ENCODE peak calls at places on chromosomes 16 and 17, in eight cellular contexts. One of them, this sample, is unnamed.

GRCh38 chr16:52552643-52553042 is 5.7 kb upstream of the TOX3 start:
- DNase-seq in stomach: no peak
- DNase-seq in uterus: no peak
- DNase-seq in A673: no peak
- DNase-seq in fibroblast of lung: peak; percentile 1
- DNase-seq in HCT116: no peak
- DNase-seq in AG04450: no peak
- DNase-seq in transverse colon: no peak
- DNase-seq in this sample: no peak

GRCh38 chr17:34511265-34511664 is 68.1 kb upstream of the TMEM132E start:
- DNase-seq in fibroblast of lung: no peak
- DNase-seq in AG04450: no peak
- DNase-seq in uterus: no peak
- DNase-seq in stomach: no peak
- DNase-seq in transverse colon: no peak
- DNase-seq in A673: no peak
- DNase-seq in HCT116: no peak
- DNase-seq in this sample: no peak

GRCh38 chr16:57477531-57478202 is 8.6 kb downstream of the DOK4 start:
- DNase-seq in fibroblast of lung: no peak
- DNase-seq in transverse colon: no peak
- DNase-seq in stomach: no peak
- DNase-seq in uterus: no peak
- DNase-seq in A673: no peak
- DNase-seq in AG04450: no peak
- DNase-seq in HCT116: no peak
- DNase-seq in this sample: no peak

GRCh38 chr17:45149669-45150603 is 1.7 kb downstream of the HEXIM1 start:
- DNase-seq in uterus: peak; percentile 75
- DNase-seq in A673: no peak
- DNase-seq in fibroblast of lung: peak; percentile 62
- DNase-seq in stomach: peak; percentile 65
- DNase-seq in transverse colon: peak; percentile 76
- DNase-seq in AG04450: no peak
- DNase-seq in HCT116: no peak
- DNase-seq in this sample: peak; percentile 66

GRCh38 chr16:6602401-6602800 is 730.2 kb upstream of the RBFOX1 start:
- DNase-seq in HCT116: no peak
- DNase-seq in stomach: no peak
- DNase-seq in transverse colon: no peak
- DNase-seq in fibroblast of lung: no peak
- DNase-seq in A673: no peak
- DNase-seq in AG04450: no peak
- DNase-seq in uterus: no peak
- DNase-seq in this sample: peak; percentile 81

GRCh38 chr16:65679785-65680184 is 557.9 kb upstream of the CDH11 start:
- DNase-seq in stomach: no peak
- DNase-seq in AG04450: no peak
- DNase-seq in fibroblast of lung: no peak
- DNase-seq in uterus: no peak
- DNase-seq in HCT116: no peak
- DNase-seq in A673: no peak
- DNase-seq in transverse colon: no peak
- DNase-seq in this sample: no peak

GRCh38 chr16:75789237-75789636 is 62.9 kb upstream of the CPHXL start:
- DNase-seq in fibroblast of lung: peak; percentile 33
- DNase-seq in uterus: no peak
- DNase-seq in HCT116: peak; percentile 46
- DNase-seq in AG04450: peak; percentile 4
- DNase-seq in stomach: no peak
- DNase-seq in transverse colon: no peak
- DNase-seq in A673: peak; percentile 66
- DNase-seq in this sample: no peak

GRCh38 chr16:30951785-30952184 is 2.9 kb downstream of the ORAI3 start:
- DNase-seq in transverse colon: peak; percentile 54
- DNase-seq in fibroblast of lung: peak; percentile 56
- DNase-seq in stomach: peak; percentile 81
- DNase-seq in A673: no peak
- DNase-seq in AG04450: no peak
- DNase-seq in uterus: peak; percentile 78
- DNase-seq in HCT116: no peak
- DNase-seq in this sample: no peak

GRCh38 chr16:82631701-82632685 is 5.2 kb downstream of the CDH13 start:
- DNase-seq in uterus: no peak
- DNase-seq in A673: no peak
- DNase-seq in transverse colon: no peak
- DNase-seq in AG04450: no peak
- DNase-seq in stomach: no peak
- DNase-seq in fibroblast of lung: no peak
- DNase-seq in HCT116: no peak
- DNase-seq in this sample: no peak

GRCh38 chr17:41530062-41531048 is 2.2 kb upstream of the KRT19 start:
- DNase-seq in A673: no peak
- DNase-seq in uterus: peak; percentile 67
- DNase-seq in stomach: peak; percentile 65
- DNase-seq in AG04450: peak; percentile 61
- DNase-seq in transverse colon: peak; percentile 58
- DNase-seq in HCT116: peak; percentile 86
- DNase-seq in fibroblast of lung: peak; percentile 97
- DNase-seq in this sample: no peak

GRCh38 chr17:59534583-59534982 is 30.8 kb upstream of the DHX40 start:
- DNase-seq in transverse colon: no peak
- DNase-seq in A673: peak; percentile 42
- DNase-seq in HCT116: peak; percentile 40
- DNase-seq in stomach: no peak
- DNase-seq in fibroblast of lung: no peak
- DNase-seq in AG04450: no peak
- DNase-seq in uterus: no peak
- DNase-seq in this sample: no peak

GRCh38 chr17:59542960-59543635 is 22.3 kb upstream of the DHX40 start:
- DNase-seq in fibroblast of lung: no peak
- DNase-seq in uterus: no peak
- DNase-seq in AG04450: no peak
- DNase-seq in stomach: no peak
- DNase-seq in transverse colon: no peak
- DNase-seq in HCT116: no peak
- DNase-seq in A673: no peak
- DNase-seq in this sample: no peak

GRCh38 chr17:59533694-59534093 is 31.7 kb upstream of the DHX40 start:
- DNase-seq in uterus: no peak
- DNase-seq in transverse colon: no peak
- DNase-seq in AG04450: no peak
- DNase-seq in HCT116: no peak
- DNase-seq in stomach: no peak
- DNase-seq in fibroblast of lung: no peak
- DNase-seq in A673: no peak
- DNase-seq in this sample: no peak

GRCh38 chr17:59538195-59538909 is 27.1 kb upstream of the DHX40 start:
- DNase-seq in HCT116: no peak
- DNase-seq in AG04450: no peak
- DNase-seq in A673: no peak
- DNase-seq in fibroblast of lung: no peak
- DNase-seq in stomach: no peak
- DNase-seq in transverse colon: no peak
- DNase-seq in uterus: no peak
- DNase-seq in this sample: no peak
- TF ChIP-seq CTCF in HCT116: no peak
- TF ChIP-seq CTCF in AG04450: no peak
- TF ChIP-seq CTCF in A673: no peak
- TF ChIP-seq CTCF in fibroblast of lung: no peak
- TF ChIP-seq CTCF in stomach: no peak
- TF ChIP-seq CTCF in transverse colon: no peak
- TF ChIP-seq CTCF in uterus: no peak
- TF ChIP-seq CTCF in this sample: no peak

GRCh38 chr16:3087243-3087791 is 11.8 kb downstream of the ZSCAN10 start:
- DNase-seq in fibroblast of lung: no peak
- DNase-seq in stomach: no peak
- DNase-seq in uterus: no peak
- DNase-seq in transverse colon: no peak
- DNase-seq in HCT116: no peak
- DNase-seq in AG04450: no peak
- DNase-seq in A673: no peak
- DNase-seq in this sample: no peak
- H3K4me3 ChIP-seq in fibroblast of lung: no peak overlapping the region
- H3K4me3 ChIP-seq in stomach: no peak overlapping the region
- H3K4me3 ChIP-seq in uterus: peak overlapping the region; percentile 2
- H3K4me3 ChIP-seq in transverse colon: no peak overlapping the region
- H3K4me3 ChIP-seq in HCT116: no peak overlapping the region
- H3K4me3 ChIP-seq in AG04450: no peak overlapping the region
- H3K4me3 ChIP-seq in A673: no peak overlapping the region
- H3K4me3 ChIP-seq in this sample: no peak overlapping the region

DNA sequence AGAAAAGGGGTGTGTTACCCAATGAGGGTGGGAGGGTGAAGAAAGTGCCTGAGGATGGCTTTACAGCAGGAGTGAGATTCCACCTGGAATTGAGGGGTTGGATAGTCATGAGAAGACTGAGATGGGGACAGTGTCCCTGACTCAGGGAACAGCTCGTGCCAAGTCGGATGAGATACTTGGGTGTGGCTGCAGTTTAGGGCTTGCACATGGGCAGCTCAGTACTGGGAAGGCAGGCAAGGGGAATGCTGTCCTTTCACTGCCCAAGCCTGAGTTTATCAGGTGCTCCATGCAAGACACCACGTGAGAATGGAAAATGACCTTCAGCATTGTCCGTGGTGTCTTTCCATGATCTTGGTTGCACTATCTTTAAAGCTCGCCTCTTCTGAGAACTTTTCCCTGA is 393.3 kb upstream of the MAF start:
- DNase-seq in transverse colon: peak; percentile 38
- DNase-seq in HCT116: no peak
- DNase-seq in AG04450: no peak
- DNase-seq in stomach: no peak
- DNase-seq in A673: no peak
- DNase-seq in fibroblast of lung: no peak
- DNase-seq in uterus: no peak
- DNase-seq in this sample: no peak
- H3K27ac ChIP-seq in transverse colon: no peak overlapping the region
- H3K27ac ChIP-seq in HCT116: no peak overlapping the region
- H3K27ac ChIP-seq in AG04450: no peak overlapping the region
- H3K27ac ChIP-seq in stomach: no peak overlapping the region
- H3K27ac ChIP-seq in A673: no peak overlapping the region
- H3K27ac ChIP-seq in fibroblast of lung: no peak overlapping the region
- H3K27ac ChIP-seq in uterus: no peak overlapping the region
- H3K27ac ChIP-seq in this sample: no peak overlapping the region

DNA sequence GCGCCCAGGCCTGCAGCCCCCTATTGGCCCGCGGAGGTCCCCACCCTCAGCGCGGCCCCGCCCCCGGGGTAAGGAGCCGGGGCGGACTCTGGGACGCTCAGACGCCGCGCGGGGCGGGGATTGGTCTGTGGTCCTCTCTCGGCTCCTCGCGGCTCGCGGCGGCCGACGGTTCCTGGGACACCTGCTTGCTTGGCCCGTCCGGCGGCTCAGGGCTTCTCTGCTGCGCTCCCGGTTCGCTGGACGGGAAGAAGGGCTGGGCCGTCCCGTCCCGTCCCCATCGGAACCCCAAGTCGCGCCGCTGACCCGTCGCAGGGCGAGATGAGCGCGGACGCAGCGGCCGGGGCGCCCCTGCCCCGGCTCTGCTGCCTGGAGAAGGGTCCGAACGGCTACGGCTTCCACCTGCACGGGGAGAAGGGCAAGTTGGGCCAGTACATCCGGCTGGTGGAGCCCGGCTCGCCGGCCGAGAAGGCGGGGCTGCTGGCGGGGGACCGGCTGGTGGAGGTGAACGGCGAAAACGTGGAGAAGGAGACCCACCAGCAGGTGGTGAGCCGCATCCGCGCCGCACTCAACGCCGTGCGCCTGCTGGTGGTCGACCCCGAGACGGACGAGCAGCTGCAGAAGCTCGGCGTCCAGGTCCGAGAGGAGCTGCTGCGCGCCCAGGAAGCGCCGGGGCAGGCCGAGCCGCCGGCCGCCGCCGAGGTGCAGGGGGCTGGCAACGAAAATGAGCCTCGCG is at the start of gene NHERF1:
- DNase-seq in HCT116: peak; percentile 77
- DNase-seq in fibroblast of lung: peak; percentile 88
- DNase-seq in AG04450: peak; percentile 67
- DNase-seq in stomach: peak; percentile 97
- DNase-seq in uterus: peak; percentile 88
- DNase-seq in transverse colon: peak; percentile 96
- DNase-seq in A673: peak; percentile 95
- DNase-seq in this sample: peak; percentile 96
- TF ChIP-seq CTCF in HCT116: no peak
- TF ChIP-seq CTCF in fibroblast of lung: no peak
- TF ChIP-seq CTCF in AG04450: peak; percentile 12
- TF ChIP-seq CTCF in stomach: no peak
- TF ChIP-seq CTCF in uterus: no peak
- TF ChIP-seq CTCF in transverse colon: no peak
- TF ChIP-seq CTCF in A673: no peak
- TF ChIP-seq CTCF in this sample: peak; percentile 74

This sample was measured in WERI-Rb-1.